ENCODE peak calls at places on chromosome 9, in four cellular contexts. One of them, this sample, is unnamed.

GRCh38 chr9:34577635-34578240 is 11.8 kb downstream of the CNTFR start:
- DNase-seq in SJSA1: no peak
- DNase-seq in IMR-90: no peak
- DNase-seq in esophagus squamous epithelium: no peak
- DNase-seq in this sample: no peak

GRCh38 chr9:22044583-22044982 is 35.5 kb upstream of the CDKN2B start:
- DNase-seq in SJSA1: no peak
- DNase-seq in IMR-90: peak; percentile 87
- DNase-seq in esophagus squamous epithelium: no peak
- DNase-seq in this sample: no peak

GRCh38 chr9:88658311-88658822 is 123.4 kb downstream of the NXNL2 start:
- DNase-seq in SJSA1: no peak
- DNase-seq in IMR-90: no peak
- DNase-seq in esophagus squamous epithelium: no peak
- DNase-seq in this sample: no peak

GRCh38 chr9:77712533-77713130 is 64.5 kb upstream of the GNA14 start:
- DNase-seq in SJSA1: peak; percentile 73
- DNase-seq in IMR-90: peak; percentile 90
- DNase-seq in esophagus squamous epithelium: no peak
- DNase-seq in this sample: no peak

GRCh38 chr9:18056993-18057369 is 417.0 kb upstream of the ADAMTSL1 start:
- DNase-seq in SJSA1: no peak
- DNase-seq in IMR-90: no peak
- DNase-seq in esophagus squamous epithelium: no peak
- DNase-seq in this sample: no peak

GRCh38 chr9:113990975-113991471 is 87.1 kb downstream of the AMBP start:
- DNase-seq in SJSA1: no peak
- DNase-seq in IMR-90: peak; percentile 33
- DNase-seq in esophagus squamous epithelium: no peak
- DNase-seq in this sample: no peak

GRCh38 chr9:104264431-104264830 is 170.3 kb downstream of the SMC2 start:
- DNase-seq in SJSA1: no peak
- DNase-seq in IMR-90: no peak
- DNase-seq in esophagus squamous epithelium: no peak
- DNase-seq in this sample: no peak

GRCh38 chr9:98502976-98503325 is 205.8 kb downstream of the GABBR2 start:
- DNase-seq in SJSA1: no peak
- DNase-seq in IMR-90: peak; percentile 56
- DNase-seq in esophagus squamous epithelium: no peak
- DNase-seq in this sample: peak; percentile 76

GRCh38 chr9:136430591-136431234 is 8.9 kb downstream of the INPP5E start:
- DNase-seq in SJSA1: no peak
- DNase-seq in IMR-90: no peak
- DNase-seq in esophagus squamous epithelium: no peak
- DNase-seq in this sample: no peak

GRCh38 chr9:113600871-113601545 is 137.5 kb downstream of the RGS3 start:
- DNase-seq in SJSA1: no peak
- DNase-seq in IMR-90: no peak
- DNase-seq in esophagus squamous epithelium: no peak
- DNase-seq in this sample: no peak

GRCh38 chr9:104682642-104683041 is 11.7 kb upstream of the OR13D1 start:
- DNase-seq in SJSA1: peak; percentile 15
- DNase-seq in IMR-90: peak; percentile 51
- DNase-seq in esophagus squamous epithelium: no peak
- DNase-seq in this sample: no peak

GRCh38 chr9:81776390-81776789 is 87.0 kb upstream of the TLE1 start:
- DNase-seq in SJSA1: no peak
- DNase-seq in IMR-90: no peak
- DNase-seq in esophagus squamous epithelium: no peak
- DNase-seq in this sample: no peak

GRCh38 chr9:95494022-95494415 is 22.8 kb downstream of the PTCH1 start:
- DNase-seq in SJSA1: no peak
- DNase-seq in IMR-90: no peak
- DNase-seq in esophagus squamous epithelium: no peak
- DNase-seq in this sample: no peak

GRCh38 chr9:76519027-76519835 is 60.2 kb downstream of the GCNT1 start:
- DNase-seq in SJSA1: no peak
- DNase-seq in IMR-90: no peak
- DNase-seq in esophagus squamous epithelium: no peak
- DNase-seq in this sample: no peak

GRCh38 chr9:106668534-106668933 is 194.4 kb upstream of the ZNF462 start:
- DNase-seq in SJSA1: no peak
- DNase-seq in IMR-90: no peak
- DNase-seq in esophagus squamous epithelium: no peak
- DNase-seq in this sample: no peak

DNA sequence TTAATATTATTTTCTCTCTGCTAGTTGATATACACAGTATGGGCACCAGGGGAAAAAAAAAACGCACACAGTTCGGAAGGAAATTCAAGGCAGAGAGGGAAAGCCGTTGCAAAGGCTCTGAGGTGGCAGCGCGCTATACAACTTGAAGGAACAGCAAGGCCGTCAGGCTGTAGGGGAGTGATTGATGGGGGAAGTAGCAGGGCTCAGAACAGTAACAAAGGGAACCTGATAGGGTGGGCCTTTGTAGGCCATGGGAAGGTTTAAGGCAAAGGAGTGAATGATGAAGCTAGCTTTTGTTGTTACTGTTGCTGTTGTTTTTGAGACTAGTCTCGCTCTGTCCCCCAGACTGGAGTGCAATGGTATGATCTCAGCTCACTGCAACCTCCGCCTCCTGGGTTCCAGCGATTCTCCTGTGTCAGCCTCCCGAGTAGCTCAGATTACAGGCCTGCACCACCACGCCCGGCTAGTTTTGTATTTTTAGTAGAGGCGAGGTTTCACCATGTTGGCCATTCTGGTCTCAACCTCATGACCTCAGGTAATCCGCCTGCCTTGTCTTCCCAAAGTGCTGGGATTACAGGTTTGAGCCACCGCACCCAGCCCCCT is 27.0 kb downstream of the AQP7 start:
- DNase-seq in SJSA1: no peak
- DNase-seq in IMR-90: peak; percentile 19
- DNase-seq in esophagus squamous epithelium: no peak
- DNase-seq in this sample: peak; percentile 56
- H3K27ac ChIP-seq in SJSA1: no peak overlapping the region
- H3K27ac ChIP-seq in IMR-90: no peak overlapping the region
- H3K27ac ChIP-seq in esophagus squamous epithelium: peak overlapping the region; percentile 36
- H3K27ac ChIP-seq in this sample: peak overlapping the region; percentile 8

DNA sequence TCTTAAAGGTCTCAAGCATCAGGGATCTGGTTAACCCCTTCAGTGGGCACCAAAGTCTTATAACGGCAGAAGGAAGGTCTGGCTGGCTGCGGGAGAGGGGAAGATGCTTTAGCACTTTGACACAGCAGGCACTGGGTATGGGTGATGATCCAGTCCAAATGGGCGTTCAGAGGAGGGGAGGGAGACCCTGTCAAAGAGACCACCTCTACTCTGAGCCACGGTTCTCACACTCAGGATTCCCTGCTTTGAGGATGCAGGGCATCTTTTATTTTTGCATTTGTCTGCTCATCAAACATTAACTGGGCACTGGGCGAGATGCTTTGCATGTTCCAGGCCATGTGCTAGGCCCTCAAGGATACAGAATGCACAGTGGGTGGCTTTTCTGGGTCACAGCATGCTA is 204.0 kb downstream of the DAB2IP start:
- DNase-seq in SJSA1: no peak
- DNase-seq in IMR-90: no peak
- DNase-seq in esophagus squamous epithelium: no peak
- DNase-seq in this sample: no peak
- H3K4me1 ChIP-seq in SJSA1: no peaks in the 10 kb centered on the region
- H3K4me1 ChIP-seq in IMR-90: peaks cover 3% of the 10 kb centered on the region
- H3K4me1 ChIP-seq in esophagus squamous epithelium: peaks cover 14% of the 10 kb centered on the region
- H3K4me1 ChIP-seq in this sample: peaks cover 11% of the 10 kb centered on the region

GRCh38 chr9:36036253-36036779 is 397 bp upstream of the RECK start:
- DNase-seq in SJSA1: no peak
- DNase-seq in IMR-90: no peak
- DNase-seq in esophagus squamous epithelium: no peak
- DNase-seq in this sample: no peak

GRCh38 chr9:36034234-36034633 is 2.5 kb upstream of the RECK start:
- DNase-seq in SJSA1: no peak
- DNase-seq in IMR-90: no peak
- DNase-seq in esophagus squamous epithelium: no peak
- DNase-seq in this sample: no peak

GRCh38 chr9:36034911-36035490 is 1.7 kb upstream of the RECK start:
- DNase-seq in SJSA1: no peak
- DNase-seq in IMR-90: peak; percentile 54
- DNase-seq in esophagus squamous epithelium: no peak
- DNase-seq in this sample: no peak

GRCh38 chr9:36031774-36032565 is 4.7 kb upstream of the RECK start:
- DNase-seq in SJSA1: no peak
- DNase-seq in IMR-90: no peak
- DNase-seq in esophagus squamous epithelium: no peak
- DNase-seq in this sample: no peak

DNA sequence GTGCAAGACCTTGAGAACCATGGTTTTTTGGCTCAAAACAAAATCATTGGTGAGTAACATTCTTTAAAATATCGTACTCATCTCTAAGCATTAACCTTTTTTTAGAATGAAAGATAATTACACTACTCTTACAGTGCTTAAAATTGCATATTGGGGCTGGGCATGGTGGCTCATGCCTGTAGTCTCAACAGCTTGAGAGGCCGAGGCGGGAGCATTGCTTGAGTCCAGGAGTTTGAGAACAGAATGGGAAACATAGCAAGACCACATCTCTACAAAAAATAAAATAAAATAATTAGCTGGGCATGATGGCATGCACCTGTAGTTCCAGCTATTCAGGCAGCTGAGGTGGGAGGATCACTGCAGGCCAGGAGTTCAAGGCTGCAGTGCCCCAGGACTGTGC is 2.9 kb upstream of the RECK start:
- DNase-seq in SJSA1: no peak
- DNase-seq in IMR-90: no peak
- DNase-seq in esophagus squamous epithelium: no peak
- DNase-seq in this sample: no peak
- H3K27ac ChIP-seq in SJSA1: no peak overlapping the region
- H3K27ac ChIP-seq in IMR-90: no peak overlapping the region
- H3K27ac ChIP-seq in esophagus squamous epithelium: no peak overlapping the region
- H3K27ac ChIP-seq in this sample: no peak overlapping the region

GRCh38 chr9:4068914-4069313 is 231.0 kb downstream of the GLIS3 start:
- DNase-seq in SJSA1: no peak
- DNase-seq in IMR-90: no peak
- DNase-seq in esophagus squamous epithelium: no peak
- DNase-seq in this sample: no peak
- H3K4me1 ChIP-seq in SJSA1: no peaks in the 10 kb centered on the region
- H3K4me1 ChIP-seq in IMR-90: peaks cover 5% of the 10 kb centered on the region
- H3K4me1 ChIP-seq in esophagus squamous epithelium: peaks cover 15% of the 10 kb centered on the region
- H3K4me1 ChIP-seq in this sample: peaks cover 26% of the 10 kb centered on the region

DNA sequence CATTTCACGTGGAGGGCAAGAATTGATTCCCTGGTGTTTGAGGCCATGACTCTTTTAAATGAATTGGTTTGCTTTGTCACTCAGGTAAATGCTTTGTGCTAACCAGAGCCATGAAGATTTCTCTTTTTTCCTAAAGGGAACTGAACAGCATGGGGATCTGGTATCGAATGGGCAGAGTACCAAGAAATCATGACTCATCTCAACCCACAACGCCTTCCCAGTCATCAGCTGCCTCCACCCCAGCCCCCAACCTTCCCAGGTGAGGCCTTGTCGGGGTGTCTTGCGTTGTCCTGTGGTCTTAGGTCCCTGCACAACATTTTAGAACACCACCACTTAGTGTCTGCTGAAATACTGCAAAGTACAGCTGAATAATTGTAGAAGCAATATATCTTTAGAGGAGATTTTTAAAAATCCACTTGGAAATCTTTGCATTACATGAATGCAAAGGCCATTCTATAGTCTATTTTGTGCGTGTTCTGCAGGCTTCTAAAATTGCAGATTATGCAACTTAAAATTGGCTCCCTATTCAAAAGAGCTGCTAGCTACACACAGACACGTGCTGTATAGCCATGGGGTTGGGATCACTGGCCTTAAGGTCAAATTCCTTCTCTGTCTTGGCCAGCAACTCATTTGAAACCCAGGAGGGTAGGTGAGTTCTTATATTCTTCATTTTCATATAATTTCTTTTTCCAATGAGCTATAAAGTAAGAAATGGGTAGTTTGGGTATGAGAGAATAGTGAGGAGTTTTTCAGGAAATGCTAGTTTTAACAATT is 69.0 kb downstream of the MVB12B start:
- DNase-seq in SJSA1: no peak
- DNase-seq in IMR-90: peak; percentile 82
- DNase-seq in esophagus squamous epithelium: no peak
- DNase-seq in this sample: no peak
- H3K27ac ChIP-seq in SJSA1: no peak overlapping the region
- H3K27ac ChIP-seq in IMR-90: no peak overlapping the region
- H3K27ac ChIP-seq in esophagus squamous epithelium: no peak overlapping the region
- H3K27ac ChIP-seq in this sample: no peak overlapping the region

GRCh38 chr9:134403682-134404301 is 77.5 kb downstream of the RXRA start:
- DNase-seq in SJSA1: peak; percentile 67
- DNase-seq in IMR-90: peak; percentile 87
- DNase-seq in esophagus squamous epithelium: no peak
- DNase-seq in this sample: peak; percentile 81
- H3K4me1 ChIP-seq in SJSA1: peaks cover 51% of the 10 kb centered on the region
- H3K4me1 ChIP-seq in IMR-90: peaks cover 30% of the 10 kb centered on the region
- H3K4me1 ChIP-seq in esophagus squamous epithelium: peaks cover 90% of the 10 kb centered on the region
- H3K4me1 ChIP-seq in this sample: peaks cover 63% of the 10 kb centered on the region

GRCh38 chr9:120646943-120647342 is 67.0 kb upstream of the CDK5RAP2 start:
- DNase-seq in SJSA1: no peak
- DNase-seq in IMR-90: no peak
- DNase-seq in esophagus squamous epithelium: no peak
- DNase-seq in this sample: no peak

GRCh38 chr9:120637919-120638318 is 58.0 kb upstream of the CDK5RAP2 start:
- DNase-seq in SJSA1: no peak
- DNase-seq in IMR-90: no peak
- DNase-seq in esophagus squamous epithelium: no peak
- DNase-seq in this sample: no peak

GRCh38 chr9:120642129-120642528 is 62.2 kb upstream of the CDK5RAP2 start:
- DNase-seq in SJSA1: no peak
- DNase-seq in IMR-90: peak; percentile 41
- DNase-seq in esophagus squamous epithelium: no peak
- DNase-seq in this sample: no peak

GRCh38 chr9:120640380-120640779 is 60.4 kb upstream of the CDK5RAP2 start:
- DNase-seq in SJSA1: no peak
- DNase-seq in IMR-90: no peak
- DNase-seq in esophagus squamous epithelium: no peak
- DNase-seq in this sample: no peak

DNA sequence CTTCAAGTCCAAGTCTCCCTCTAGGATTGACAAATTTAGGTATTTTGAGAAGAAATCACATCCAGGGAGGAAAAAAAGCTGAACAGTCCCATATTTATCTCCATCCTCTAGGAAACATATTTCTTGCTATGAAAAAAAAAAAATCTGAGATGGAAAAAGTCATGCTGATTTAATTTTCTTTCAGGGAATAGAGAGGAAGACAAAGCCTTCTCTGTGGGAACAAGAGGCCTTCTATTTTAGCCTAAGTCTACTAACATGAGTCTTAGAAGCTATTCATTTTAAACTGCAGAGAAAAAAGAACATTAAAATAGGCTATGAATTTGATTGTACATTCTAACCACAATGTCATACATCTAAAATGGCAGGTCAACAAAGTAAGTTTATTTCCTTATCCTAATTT is 63.1 kb upstream of the CDK5RAP2 start:
- DNase-seq in SJSA1: no peak
- DNase-seq in IMR-90: no peak
- DNase-seq in esophagus squamous epithelium: no peak
- DNase-seq in this sample: no peak
- H3K27ac ChIP-seq in SJSA1: no peak overlapping the region
- H3K27ac ChIP-seq in IMR-90: no peak overlapping the region
- H3K27ac ChIP-seq in esophagus squamous epithelium: no peak overlapping the region
- H3K27ac ChIP-seq in this sample: no peak overlapping the region